ENCODE peak calls at places on chromosome 1, in nine cellular contexts. One of them, this sample, is unnamed. For H3K4me1 and H3K9me3, the result is how much of the 10 kb centered on the place peaks cover.

GRCh38 chr1:8239039-8239305 is 78.9 kb upstream of the SLC45A1 start:
- DNase-seq in psoas muscle: peak
- DNase-seq in heart left ventricle: no peak
- DNase-seq in MM.1S: no peak
- DNase-seq in cardiac muscle cell: no peak
- DNase-seq in PC-3: peak
- DNase-seq in pancreas: no peak
- DNase-seq in lower lobe of right lung: peak
- DNase-seq in esophagus squamous epithelium: no peak
- DNase-seq in this sample: no peak

GRCh38 chr1:211514030-211514754 is 22.2 kb upstream of the RD3 start:
- DNase-seq in psoas muscle: peak
- DNase-seq in heart left ventricle: peak
- DNase-seq in cardiac muscle cell: peak
- DNase-seq in MM.1S: peak
- DNase-seq in PC-3: peak
- DNase-seq in pancreas: peak
- DNase-seq in lower lobe of right lung: peak
- DNase-seq in esophagus squamous epithelium: peak
- DNase-seq in this sample: peak

GRCh38 chr1:174954686-174955669 is 44.8 kb upstream of the CACYBP start:
- DNase-seq in PC-3: no peak
- DNase-seq in heart left ventricle: no peak
- DNase-seq in lower lobe of right lung: no peak
- DNase-seq in pancreas: no peak
- DNase-seq in MM.1S: peak
- DNase-seq in esophagus squamous epithelium: no peak
- DNase-seq in cardiac muscle cell: no peak
- DNase-seq in psoas muscle: no peak
- DNase-seq in this sample: no peak

GRCh38 chr1:150259217-150259616 is 1.6 kb downstream of the CA14 start:
- DNase-seq in psoas muscle: no peak
- DNase-seq in PC-3: no peak
- DNase-seq in pancreas: no peak
- DNase-seq in esophagus squamous epithelium: no peak
- DNase-seq in lower lobe of right lung: no peak
- DNase-seq in heart left ventricle: no peak
- DNase-seq in cardiac muscle cell: peak
- DNase-seq in MM.1S: no peak
- DNase-seq in this sample: no peak

GRCh38 chr1:236716160-236716559 is 29.9 kb downstream of the ACTN2 start:
- DNase-seq in psoas muscle: no peak
- DNase-seq in pancreas: no peak
- DNase-seq in lower lobe of right lung: no peak
- DNase-seq in MM.1S: no peak
- DNase-seq in heart left ventricle: no peak
- DNase-seq in PC-3: no peak
- DNase-seq in esophagus squamous epithelium: no peak
- DNase-seq in cardiac muscle cell: no peak
- DNase-seq in this sample: no peak

GRCh38 chr1:218284917-218285635 is at the start of gene RRP15:
- DNase-seq in pancreas: peak
- DNase-seq in cardiac muscle cell: peak
- DNase-seq in esophagus squamous epithelium: peak
- DNase-seq in MM.1S: peak
- DNase-seq in heart left ventricle: peak
- DNase-seq in lower lobe of right lung: peak
- DNase-seq in PC-3: peak
- DNase-seq in psoas muscle: peak
- DNase-seq in this sample: peak

GRCh38 chr1:229887043-229887822 is 179.8 kb upstream of the GALNT2 start:
- DNase-seq in lower lobe of right lung: no peak
- DNase-seq in heart left ventricle: no peak
- DNase-seq in PC-3: peak
- DNase-seq in esophagus squamous epithelium: no peak
- DNase-seq in pancreas: no peak
- DNase-seq in psoas muscle: no peak
- DNase-seq in cardiac muscle cell: no peak
- DNase-seq in MM.1S: no peak
- DNase-seq in this sample: no peak

GRCh38 chr1:241608379-241609033 is 31.7 kb downstream of the CHML start:
- DNase-seq in MM.1S: no peak
- DNase-seq in lower lobe of right lung: no peak
- DNase-seq in cardiac muscle cell: no peak
- DNase-seq in pancreas: no peak
- DNase-seq in esophagus squamous epithelium: no peak
- DNase-seq in PC-3: peak
- DNase-seq in psoas muscle: no peak
- DNase-seq in heart left ventricle: no peak
- DNase-seq in this sample: no peak

GRCh38 chr1:3464649-3465025 is 10.2 kb downstream of the ARHGEF16 start:
- DNase-seq in MM.1S: no peak
- DNase-seq in cardiac muscle cell: no peak
- DNase-seq in lower lobe of right lung: peak
- DNase-seq in psoas muscle: peak
- DNase-seq in pancreas: peak
- DNase-seq in esophagus squamous epithelium: no peak
- DNase-seq in PC-3: no peak
- DNase-seq in heart left ventricle: no peak
- DNase-seq in this sample: no peak

GRCh38 chr1:9420835-9421532 is 118.3 kb upstream of the SLC25A33 start:
- DNase-seq in heart left ventricle: no peak
- DNase-seq in pancreas: no peak
- DNase-seq in psoas muscle: no peak
- DNase-seq in cardiac muscle cell: no peak
- DNase-seq in esophagus squamous epithelium: no peak
- DNase-seq in lower lobe of right lung: no peak
- DNase-seq in MM.1S: no peak
- DNase-seq in PC-3: no peak
- DNase-seq in this sample: no peak
- H3K4me1 ChIP-seq in heart left ventricle: under half
- H3K4me1 ChIP-seq in pancreas: under half
- H3K4me1 ChIP-seq in psoas muscle: under half
- H3K4me1 ChIP-seq in cardiac muscle cell: under half
- H3K4me1 ChIP-seq in esophagus squamous epithelium: under half
- H3K4me1 ChIP-seq in lower lobe of right lung: under half
- H3K4me1 ChIP-seq in MM.1S: under half
- H3K4me1 ChIP-seq in PC-3: under half
- H3K4me1 ChIP-seq in this sample: under half

DNA sequence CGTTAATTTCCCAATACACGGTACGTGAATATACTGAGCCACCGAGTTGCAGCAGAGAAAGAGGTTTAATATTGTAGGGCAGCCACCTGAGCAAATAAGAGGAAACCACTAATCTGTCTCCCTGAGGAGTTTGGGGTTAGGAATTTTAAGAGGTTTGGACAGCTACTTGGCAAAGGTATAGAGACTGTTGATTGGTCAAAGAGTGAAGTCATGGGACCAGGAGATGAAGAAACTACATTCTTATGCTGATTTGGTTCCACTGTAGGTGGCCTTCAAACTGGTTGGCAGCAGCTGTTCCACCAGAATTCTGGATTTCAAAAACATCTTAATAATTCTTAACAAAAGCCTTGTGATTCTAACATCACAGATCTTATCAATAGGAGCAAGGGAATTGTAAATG is 485.4 kb upstream of the PRMT6 start:
- DNase-seq in MM.1S: no peak
- DNase-seq in heart left ventricle: no peak
- DNase-seq in lower lobe of right lung: no peak
- DNase-seq in pancreas: no peak
- DNase-seq in cardiac muscle cell: no peak
- DNase-seq in psoas muscle: no peak
- DNase-seq in PC-3: no peak
- DNase-seq in esophagus squamous epithelium: no peak
- DNase-seq in this sample: no peak
- H3K9me3 ChIP-seq in MM.1S: under half
- H3K9me3 ChIP-seq in heart left ventricle: under half
- H3K9me3 ChIP-seq in lower lobe of right lung: under half
- H3K9me3 ChIP-seq in pancreas: under half
- H3K9me3 ChIP-seq in cardiac muscle cell: under half
- H3K9me3 ChIP-seq in psoas muscle: under half
- H3K9me3 ChIP-seq in PC-3: under half
- H3K9me3 ChIP-seq in esophagus squamous epithelium: under half
- H3K9me3 ChIP-seq in this sample: under half

DNA sequence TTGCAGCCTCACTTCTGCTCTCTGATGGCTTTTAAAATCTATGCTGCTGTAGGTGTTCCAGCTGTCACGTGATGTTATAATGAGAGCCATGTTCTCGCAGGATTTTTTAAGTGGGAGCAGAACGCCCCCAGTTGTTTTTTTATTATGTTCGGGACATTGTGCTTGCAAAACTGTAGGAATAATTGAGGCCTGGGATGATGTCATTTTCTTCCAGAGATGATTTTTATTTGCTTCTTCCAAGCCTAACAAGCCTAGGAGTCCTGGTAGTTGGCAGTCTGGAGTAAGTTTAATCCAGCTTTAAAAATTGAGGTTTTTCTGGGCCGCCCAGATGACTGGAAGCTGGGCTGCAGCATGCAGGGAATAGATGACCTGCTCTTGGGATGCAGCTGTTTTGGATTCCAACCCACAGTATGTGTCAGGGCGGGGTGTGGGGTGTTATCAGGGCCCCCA is 34.6 kb upstream of the CHIT1 start:
- DNase-seq in MM.1S: no peak
- DNase-seq in heart left ventricle: no peak
- DNase-seq in lower lobe of right lung: no peak
- DNase-seq in esophagus squamous epithelium: no peak
- DNase-seq in cardiac muscle cell: no peak
- DNase-seq in PC-3: no peak
- DNase-seq in pancreas: no peak
- DNase-seq in psoas muscle: no peak
- DNase-seq in this sample: no peak
- H3K27ac ChIP-seq in MM.1S: no peak
- H3K27ac ChIP-seq in heart left ventricle: no peak
- H3K27ac ChIP-seq in lower lobe of right lung: no peak
- H3K27ac ChIP-seq in esophagus squamous epithelium: no peak
- H3K27ac ChIP-seq in cardiac muscle cell: no peak
- H3K27ac ChIP-seq in PC-3: no peak
- H3K27ac ChIP-seq in pancreas: no peak
- H3K27ac ChIP-seq in psoas muscle: no peak
- H3K27ac ChIP-seq in this sample: no peak

GRCh38 chr1:27142464-27142863 is 12.5 kb downstream of the SLC9A1 start:
- DNase-seq in PC-3: peak
- DNase-seq in psoas muscle: no peak
- DNase-seq in pancreas: no peak
- DNase-seq in esophagus squamous epithelium: no peak
- DNase-seq in cardiac muscle cell: no peak
- DNase-seq in lower lobe of right lung: no peak
- DNase-seq in heart left ventricle: no peak
- DNase-seq in MM.1S: no peak
- DNase-seq in this sample: no peak

GRCh38 chr1:27143408-27143807 is 11.5 kb downstream of the SLC9A1 start:
- DNase-seq in MM.1S: no peak
- DNase-seq in cardiac muscle cell: no peak
- DNase-seq in heart left ventricle: no peak
- DNase-seq in esophagus squamous epithelium: no peak
- DNase-seq in lower lobe of right lung: no peak
- DNase-seq in psoas muscle: no peak
- DNase-seq in pancreas: no peak
- DNase-seq in PC-3: no peak
- DNase-seq in this sample: no peak

GRCh38 chr1:27138927-27139326 is 16.0 kb downstream of the SLC9A1 start:
- DNase-seq in lower lobe of right lung: no peak
- DNase-seq in MM.1S: no peak
- DNase-seq in psoas muscle: no peak
- DNase-seq in cardiac muscle cell: no peak
- DNase-seq in pancreas: no peak
- DNase-seq in esophagus squamous epithelium: no peak
- DNase-seq in PC-3: no peak
- DNase-seq in heart left ventricle: no peak
- DNase-seq in this sample: no peak

GRCh38 chr1:27139980-27140379 is 14.9 kb downstream of the SLC9A1 start:
- DNase-seq in esophagus squamous epithelium: no peak
- DNase-seq in pancreas: no peak
- DNase-seq in psoas muscle: no peak
- DNase-seq in lower lobe of right lung: no peak
- DNase-seq in heart left ventricle: no peak
- DNase-seq in cardiac muscle cell: no peak
- DNase-seq in PC-3: no peak
- DNase-seq in MM.1S: no peak
- DNase-seq in this sample: no peak

GRCh38 chr1:27141266-27142003 is 13.5 kb downstream of the SLC9A1 start:
- DNase-seq in pancreas: no peak
- DNase-seq in esophagus squamous epithelium: no peak
- DNase-seq in MM.1S: no peak
- DNase-seq in PC-3: peak
- DNase-seq in psoas muscle: peak
- DNase-seq in heart left ventricle: no peak
- DNase-seq in lower lobe of right lung: peak
- DNase-seq in cardiac muscle cell: no peak
- DNase-seq in this sample: no peak
- H3K4me1 ChIP-seq in pancreas: under half
- H3K4me1 ChIP-seq in esophagus squamous epithelium: half or more
- H3K4me1 ChIP-seq in MM.1S: under half
- H3K4me1 ChIP-seq in PC-3: half or more
- H3K4me1 ChIP-seq in psoas muscle: half or more
- H3K4me1 ChIP-seq in heart left ventricle: half or more
- H3K4me1 ChIP-seq in lower lobe of right lung: half or more
- H3K4me1 ChIP-seq in cardiac muscle cell: under half
- H3K4me1 ChIP-seq in this sample: under half

DNA sequence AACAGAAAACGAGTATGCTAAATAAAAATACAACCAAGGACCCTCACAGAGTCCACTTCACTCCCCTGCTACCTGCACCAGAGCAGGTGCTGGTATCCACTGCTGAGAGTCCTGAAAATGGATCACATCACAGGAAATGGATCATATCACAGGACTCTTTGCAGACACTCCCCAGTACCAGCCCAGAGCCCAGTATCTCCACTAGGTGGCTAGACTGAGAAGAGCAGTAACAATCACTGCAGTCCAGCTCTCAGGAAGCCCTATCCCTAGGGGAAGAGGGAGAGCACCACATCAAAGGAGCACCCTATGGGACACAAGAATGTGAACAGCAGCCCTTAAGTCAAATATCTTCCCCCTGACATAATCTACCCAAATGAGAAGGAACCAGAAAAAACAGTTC is 28.0 kb downstream of the AGBL4 start:
- DNase-seq in psoas muscle: no peak
- DNase-seq in MM.1S: no peak
- DNase-seq in lower lobe of right lung: no peak
- DNase-seq in PC-3: peak
- DNase-seq in cardiac muscle cell: no peak
- DNase-seq in pancreas: no peak
- DNase-seq in heart left ventricle: no peak
- DNase-seq in esophagus squamous epithelium: no peak
- DNase-seq in this sample: no peak
- H3K9me3 ChIP-seq in psoas muscle: under half
- H3K9me3 ChIP-seq in MM.1S: under half
- H3K9me3 ChIP-seq in lower lobe of right lung: under half
- H3K9me3 ChIP-seq in PC-3: under half
- H3K9me3 ChIP-seq in cardiac muscle cell: under half
- H3K9me3 ChIP-seq in pancreas: under half
- H3K9me3 ChIP-seq in heart left ventricle: under half
- H3K9me3 ChIP-seq in esophagus squamous epithelium: under half
- H3K9me3 ChIP-seq in this sample: under half